ENCODE peak calls at places on chromosomes 11 and 22, in nine cellular contexts. M is PC-9, T is A549, W is fibroblast of lung, L is H9, V is mammary epithelial cell, I is IMR-90, Y is neuronal stem cell, K is mesenchymal stem cell. O is an unnamed sample.

GRCh38 chr11:14117632-14118031 is 155.1 kb downstream of the SPON1 start:
- DNase-seq in M (no peak), T (no peak), W (no peak), L (no peak), V (no peak), I (no peak), Y (no peak), K (no peak), O (no peak)

GRCh38 chr22:46907578-46908215 is 145.2 kb downstream of the TBC1D22A start:
- DNase-seq in M (no peak), T (no peak), W (no peak), L (no peak), V (no peak), I (no peak), Y (no peak), K (no peak), O (no peak)

GRCh38 chr11:16097543-16097942 is 258.8 kb downstream of the SOX6 start:
- DNase-seq in M (no peak), T (no peak), W (no peak), L (no peak), V (peak), I (no peak), Y (no peak), K (no peak), O (no peak)

GRCh38 chr11:86740628-86741488 is 59.5 kb upstream of the PRSS23 start:
- DNase-seq in M (peak), T (peak), W (peak), L (peak), V (peak), I (peak), Y (peak), K (peak), O (peak)

GRCh38 chr22:40325315-40325714 is 21.0 kb upstream of the ADSL start:
- DNase-seq in M (no peak), T (no peak), W (no peak), L (no peak), V (no peak), I (no peak), Y (no peak), K (no peak), O (no peak)

GRCh38 chr11:119739975-119740374 is 11.0 kb upstream of the NECTIN1 start:
- DNase-seq in M (no peak), T (no peak), W (no peak), L (no peak), V (no peak), I (no peak), Y (no peak), K (no peak), O (peak)

GRCh38 chr11:120172054-120172881 is 34.4 kb upstream of the TRIM29 start:
- DNase-seq in M (peak), T (peak), W (peak), L (peak), V (peak), I (peak), Y (peak), K (peak), O (peak)

GRCh38 chr11:75615709-75616108 is 53.1 kb downstream of the MAP6 start:
- DNase-seq in M (no peak), T (no peak), W (no peak), L (no peak), V (no peak), I (no peak), Y (no peak), K (no peak), O (no peak)

GRCh38 chr11:85815186-85815911 is 4.4 kb upstream of the SYTL2 start:
- DNase-seq in M (no peak), T (no peak), W (peak), L (no peak), V (peak), I (peak), Y (no peak), K (no peak), O (peak)

GRCh38 chr22:31313366-31314147 is 21.3 kb upstream of the PIK3IP1 start:
- DNase-seq in M (peak), T (peak), W (peak), L (peak), V (peak), I (peak), Y (peak), K (peak), O (peak)

GRCh38 chr22:33108037-33108436 is 49.9 kb upstream of the SYN3 start:
- DNase-seq in M (no peak), T (no peak), W (no peak), L (no peak), V (no peak), I (no peak), Y (no peak), K (no peak), O (no peak)

GRCh38 chr11:57339305-57339704 is 1.2 kb downstream of the P2RX3 start:
- DNase-seq in M (no peak), T (no peak), W (no peak), L (no peak), V (no peak), I (no peak), Y (no peak), K (no peak), O (peak)

GRCh38 chr11:66262191-66262590 is 6.2 kb upstream of the RAB1B start:
- DNase-seq in M (no peak), T (no peak), W (no peak), L (no peak), V (no peak), I (no peak), Y (no peak), K (no peak), O (no peak)

GRCh38 chr11:5499671-5500070 is 10.1 kb downstream of the UBQLN3 start:
- DNase-seq in M (no peak), T (no peak), W (no peak), L (no peak), V (no peak), I (no peak), Y (no peak), K (no peak), O (no peak)

GRCh38 chr11:1946812-1947480 is at the start of gene MRPL23:
- DNase-seq in M (no peak), T (no peak), W (no peak), L (no peak), V (no peak), I (no peak), Y (no peak), K (no peak), O (no peak)

GRCh38 chr11:1983601-1983961 is 14.1 kb downstream of the H19 start:
- DNase-seq in M (peak), T (no peak), W (no peak), L (no peak), V (no peak), I (no peak), Y (no peak), K (no peak), O (no peak)

GRCh38 chr22:45308624-45309421 is 911 bp upstream of the FAM118A start:
- DNase-seq in M (no peak), T (no peak), W (no peak), L (no peak), V (no peak), I (no peak), Y (no peak), K (no peak), O (peak)

GRCh38 chr11:61666684-61667297 is 13.4 kb upstream of the DAGLA start:
- DNase-seq in M (peak), T (no peak), W (no peak), L (peak), V (no peak), I (no peak), Y (no peak), K (no peak), O (no peak)

GRCh38 chr22:31160328-31160978 is 471 bp downstream of the RNF185 start:
- DNase-seq in M (no peak), T (no peak), W (peak), L (no peak), V (no peak), I (peak), Y (no peak), K (peak), O (peak)

GRCh38 chr11:3129591-3130268 is 35.4 kb downstream of the OSBPL5 start:
- DNase-seq in M (no peak), T (no peak), W (no peak), L (no peak), V (no peak), I (no peak), Y (no peak), K (no peak), O (no peak)

GRCh38 chr22:17366830-17367229 is 2.4 kb upstream of the CECR2 start:
- DNase-seq in M (no peak), T (peak), W (peak), L (peak), V (no peak), I (no peak), Y (peak), K (no peak), O (no peak)

GRCh38 chr22:20439928-20440575 is 2.4 kb upstream of the SCARF2 start:
- DNase-seq in M (no peak), T (no peak), W (no peak), L (no peak), V (no peak), I (no peak), Y (no peak), K (no peak), O (peak)

GRCh38 chr22:20494978-20495860 is at the start of gene KLHL22:
- DNase-seq in M (no peak), T (no peak), W (peak), L (peak), V (peak), I (peak), Y (peak), K (peak), O (peak)

GRCh38 chr22:20568502-20569058 is 61.2 kb downstream of the MED15 start:
- DNase-seq in M (no peak), T (no peak), W (no peak), L (no peak), V (no peak), I (no peak), Y (no peak), K (no peak), O (no peak)

GRCh38 chr11:16912607-16913006 is 101.6 kb downstream of the PLEKHA7 start:
- DNase-seq in M (peak), T (no peak), W (no peak), L (peak), V (no peak), I (no peak), Y (no peak), K (no peak), O (no peak)

GRCh38 chr11:44208976-44209603 is 100.8 kb downstream of the ALX4 start:
- DNase-seq in M (no peak), T (no peak), W (no peak), L (no peak), V (no peak), I (peak), Y (no peak), K (no peak), O (peak)

GRCh38 chr22:29312218-29313125 is 3.0 kb downstream of the RASL10A start:
- DNase-seq in M (no peak), T (no peak), W (no peak), L (no peak), V (no peak), I (no peak), Y (no peak), K (no peak), O (peak)

GRCh38 chr11:92941676-92942571 is 27.5 kb upstream of the MTNR1B start:
- DNase-seq in M (peak), T (peak), W (peak), L (no peak), V (peak), I (peak), Y (peak), K (peak), O (peak)

GRCh38 chr11:96314326-96315050 is 28.5 kb downstream of the MAML2 start:
- DNase-seq in M (peak), T (no peak), W (peak), L (no peak), V (peak), I (peak), Y (no peak), K (peak), O (no peak)

GRCh38 chr11:69240332-69241074 is 53.5 kb upstream of the MYEOV start:
- DNase-seq in M (no peak), T (no peak), W (peak), L (peak), V (peak), I (peak), Y (no peak), K (no peak), O (peak)

GRCh38 chr22:24410110-24410856 is 17.1 kb upstream of the ADORA2A start:
- DNase-seq in M (no peak), T (no peak), W (peak), L (no peak), V (no peak), I (peak), Y (no peak), K (peak), O (peak)

GRCh38 chr11:118530683-118531596 is at the start of gene TMEM25:
- DNase-seq in M (no peak), T (no peak), W (peak), L (peak), V (peak), I (peak), Y (peak), K (peak), O (peak)

GRCh38 chr11:67045314-67045713 is 11.3 kb upstream of the RHOD start:
- DNase-seq in M (peak), T (peak), W (peak), L (no peak), V (peak), I (peak), Y (no peak), K (peak), O (peak)

GRCh38 chr11:65069217-65069616 is 10.9 kb upstream of the NAALADL1 start:
- DNase-seq in M (no peak), T (no peak), W (no peak), L (no peak), V (peak), I (peak), Y (no peak), K (peak), O (no peak)

GRCh38 chr11:65066805-65067291 is 8.5 kb upstream of the NAALADL1 start:
- DNase-seq in M (no peak), T (no peak), W (no peak), L (peak), V (no peak), I (no peak), Y (no peak), K (no peak), O (peak)

GRCh38 chr11:65066315-65066714 is 8.0 kb upstream of the NAALADL1 start:
- DNase-seq in M (peak), T (no peak), W (no peak), L (no peak), V (no peak), I (no peak), Y (no peak), K (no peak), O (peak)

GRCh38 chr11:65065898-65066297 is 7.5 kb upstream of the NAALADL1 start:
- DNase-seq in M (peak), T (no peak), W (no peak), L (no peak), V (no peak), I (no peak), Y (no peak), K (no peak), O (peak)

DNA sequence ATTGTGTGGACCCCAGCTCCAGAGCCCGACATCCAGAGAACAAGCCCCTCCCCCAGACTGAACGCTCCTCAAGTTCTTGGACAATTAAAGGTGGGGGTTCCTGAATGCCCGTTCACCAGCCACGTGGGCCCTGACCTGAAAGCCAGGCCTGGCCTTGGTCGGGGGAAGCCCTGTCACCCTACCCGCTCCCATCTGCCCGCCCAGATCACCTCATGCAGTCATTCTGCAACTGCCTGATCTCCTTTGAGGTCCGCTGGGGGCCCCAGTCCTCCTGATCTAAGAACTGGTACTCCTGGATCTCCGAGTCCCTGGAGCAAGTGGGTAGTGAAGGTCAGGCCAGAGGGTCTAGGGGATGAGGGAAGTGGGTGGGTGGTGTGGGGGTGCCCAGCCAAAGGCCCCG is 9.1 kb upstream of the NAALADL1 start:
- DNase-seq in M (no peak), T (no peak), W (no peak), L (no peak), V (no peak), I (no peak), Y (no peak), K (no peak), O (peak)
- H3K4me2 ChIP-seq in M (no peak), T (no peak), W (no peak), L (no peak), V (no peak), I (no peak), Y (no peak), K (no peak), O (no peak)

DNA sequence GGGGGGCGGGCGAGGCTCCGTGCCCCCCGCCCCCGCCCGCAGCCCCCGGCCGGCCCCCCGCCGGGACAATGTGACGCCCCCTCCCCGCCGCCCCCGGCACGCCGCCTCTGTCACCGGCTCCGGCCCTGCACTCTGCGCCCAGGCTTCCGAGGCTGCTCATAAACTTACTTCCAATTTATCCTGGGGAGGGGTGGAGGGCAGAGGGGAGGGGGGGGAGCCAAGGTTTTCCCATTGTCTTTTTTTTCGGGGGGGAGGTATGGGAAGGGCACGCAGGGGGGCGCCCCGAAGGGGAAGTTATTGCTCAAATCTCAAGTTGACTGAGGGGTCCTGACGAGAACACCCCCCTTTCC is 918 bp downstream of the PHF21A start:
- DNase-seq in M (no peak), T (peak), W (no peak), L (no peak), V (no peak), I (no peak), Y (no peak), K (no peak), O (peak)
- H3K4me2 ChIP-seq in M (peak), T (peak), W (no peak), L (peak), V (peak), I (peak), Y (peak), K (peak), O (peak)

GRCh38 chr11:83139310-83139709 is 17.6 kb upstream of the PCF11 start:
- DNase-seq in M (no peak), T (no peak), W (no peak), L (no peak), V (no peak), I (no peak), Y (no peak), K (no peak), O (no peak)
- H3K4me2 ChIP-seq in M (no peak), T (no peak), W (no peak), L (no peak), V (no peak), I (no peak), Y (no peak), K (no peak), O (no peak)

GRCh38 chr22:22721681-22722309 is 77.4 kb downstream of the GGTLC2 start:
- DNase-seq in M (no peak), T (no peak), W (peak), L (no peak), V (peak), I (peak), Y (no peak), K (peak), O (no peak)

GRCh38 chr22:22717723-22718122 is 73.3 kb downstream of the GGTLC2 start:
- DNase-seq in M (no peak), T (no peak), W (no peak), L (no peak), V (no peak), I (no peak), Y (no peak), K (no peak), O (peak)

GRCh38 chr22:22716136-22716535 is 71.7 kb downstream of the GGTLC2 start:
- DNase-seq in M (no peak), T (no peak), W (no peak), L (no peak), V (no peak), I (no peak), Y (no peak), K (no peak), O (no peak)

GRCh38 chr22:22720724-22721261 is 76.4 kb downstream of the GGTLC2 start:
- DNase-seq in M (no peak), T (no peak), W (no peak), L (no peak), V (peak), I (no peak), Y (no peak), K (no peak), O (no peak)

GRCh38 chr22:22720201-22720723 is 75.8 kb downstream of the GGTLC2 start:
- DNase-seq in M (no peak), T (no peak), W (peak), L (peak), V (no peak), I (peak), Y (peak), K (peak), O (peak)
- H3K4me2 ChIP-seq in M (no peak), T (no peak), W (no peak), L (no peak), V (no peak), I (no peak), Y (no peak), K (no peak), O (no peak)

DNA sequence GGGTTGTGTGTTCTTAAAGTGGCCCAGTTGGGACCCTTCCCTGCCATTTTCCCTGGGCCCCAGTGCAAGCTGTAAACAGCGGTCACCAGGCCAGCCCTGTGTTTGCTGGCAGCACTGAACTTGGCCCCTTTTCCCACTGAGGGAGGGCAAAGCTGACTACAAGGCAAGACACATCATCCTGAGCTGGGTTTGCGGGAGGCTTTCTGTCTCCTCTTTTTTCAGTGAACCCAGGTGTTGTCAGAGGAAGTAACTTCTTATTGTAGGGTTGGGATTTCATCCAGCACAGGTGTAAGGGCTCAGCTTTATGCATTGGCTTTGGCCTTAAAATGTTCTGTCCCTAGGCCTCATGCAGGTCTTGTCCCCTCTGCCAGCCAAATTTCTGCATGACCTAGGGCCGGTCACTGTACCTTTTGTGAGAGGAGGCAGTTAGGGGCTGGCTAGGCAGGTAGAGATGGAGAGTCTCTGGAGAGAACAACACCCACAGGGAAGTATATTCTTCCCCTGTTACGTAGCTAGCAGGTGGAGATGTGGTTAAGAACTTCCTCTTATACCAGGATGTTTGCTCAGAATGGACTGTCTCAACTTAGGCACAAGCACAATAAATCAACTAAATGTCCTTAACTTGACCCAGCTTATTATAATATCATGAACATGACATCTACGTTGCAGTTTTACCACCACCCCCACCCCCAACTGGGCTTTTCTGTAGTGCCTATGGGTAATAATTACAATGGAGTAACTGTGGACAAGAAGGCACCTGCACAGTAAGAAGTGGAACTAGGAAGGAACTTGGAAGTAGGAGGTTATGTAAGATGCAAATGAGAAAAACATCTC is 60.5 kb upstream of the MPEG1 start:
- DNase-seq in M (peak), T (no peak), W (no peak), L (no peak), V (no peak), I (no peak), Y (no peak), K (no peak), O (no peak)
- H3K4me2 ChIP-seq in M (peak), T (no peak), W (no peak), L (no peak), V (no peak), I (no peak), Y (no peak), K (no peak), O (no peak)